ENCODE peak calls at places on chromosomes 12 and 14, in six cellular contexts. D is heart left ventricle, R is A549, I is transverse colon, V is stomach, C is body of pancreas. A is an unnamed sample.

GRCh38 chr12:94193168-94193567 is 44.8 kb downstream of the PLXNC1 start:
- DNase-seq in D (no peak), R (no peak), I (no peak), V (no peak), C (no peak), A (no peak)

GRCh38 chr12:24742378-24742777 is 206.5 kb downstream of the BCAT1 start:
- DNase-seq in D (peak), R (no peak), I (peak), V (no peak), C (peak), A (no peak)

GRCh38 chr12:15276088-15276698 is 46.1 kb upstream of the PTPRO start:
- DNase-seq in D (no peak), R (peak), I (no peak), V (no peak), C (peak), A (peak)

GRCh38 chr12:111777345-111778045 is 10.8 kb downstream of the ALDH2 start:
- DNase-seq in D (no peak), R (peak), I (peak), V (peak), C (peak), A (no peak)

GRCh38 chr12:123278150-123278627 is 6.5 kb upstream of the CDK2AP1 start:
- DNase-seq in D (no peak), R (no peak), I (no peak), V (no peak), C (no peak), A (no peak)

GRCh38 chr12:102685841-102686240 is 205.5 kb upstream of the IGF1 start:
- DNase-seq in D (no peak), R (no peak), I (no peak), V (no peak), C (no peak), A (no peak)

GRCh38 chr12:7444076-7444475 is at the start of gene CD163L1:
- DNase-seq in D (no peak), R (no peak), I (no peak), V (no peak), C (no peak), A (no peak)

GRCh38 chr12:86257173-86257572 is 982 bp upstream of the MGAT4C start:
- DNase-seq in D (no peak), R (no peak), I (no peak), V (no peak), C (no peak), A (no peak)

GRCh38 chr14:91254456-91254855 is 10.0 kb upstream of the GPR68 start:
- DNase-seq in D (no peak), R (no peak), I (no peak), V (no peak), C (no peak), A (no peak)

GRCh38 chr12:61367281-61367785 is 892.9 kb upstream of the USP15 start:
- DNase-seq in D (no peak), R (no peak), I (no peak), V (no peak), C (no peak), A (no peak)

GRCh38 chr12:124525455-124525854 is 42.0 kb downstream of the NCOR2 start:
- DNase-seq in D (no peak), R (no peak), I (no peak), V (no peak), C (peak), A (no peak)

GRCh38 chr14:93522221-93522620 is 91.5 kb downstream of the UNC79 start:
- DNase-seq in D (no peak), R (no peak), I (no peak), V (no peak), C (no peak), A (no peak)

GRCh38 chr12:92973614-92974013 is 44.5 kb upstream of the EEA1 start:
- DNase-seq in D (no peak), R (peak), I (no peak), V (no peak), C (no peak), A (no peak)

GRCh38 chr12:101527682-101528081 is 52.5 kb downstream of the SPIC start:
- DNase-seq in D (peak), R (no peak), I (no peak), V (no peak), C (no peak), A (no peak)

GRCh38 chr12:133105620-133106019 is 24.5 kb downstream of the ZNF891 start:
- DNase-seq in D (no peak), R (peak), I (no peak), V (no peak), C (no peak), A (no peak)

GRCh38 chr14:103090481-103091020 is 4.0 kb upstream of the EXOC3L4 start:
- DNase-seq in D (no peak), R (no peak), I (no peak), V (no peak), C (no peak), A (no peak)

GRCh38 chr14:106455026-106455425 is 928.6 kb downstream of the TMEM121 start:
- DNase-seq in D (no peak), R (no peak), I (no peak), V (no peak), C (no peak), A (no peak)

GRCh38 chr14:44952391-44953110 is 9.2 kb downstream of the KLHL28 start:
- DNase-seq in D (no peak), R (no peak), I (no peak), V (no peak), C (no peak), A (no peak)

GRCh38 chr12:76049575-76050251 is 18.1 kb upstream of the PHLDA1 start:
- DNase-seq in D (no peak), R (no peak), I (no peak), V (no peak), C (no peak), A (no peak)

GRCh38 chr12:122969657-122970056 is 3.4 kb upstream of the ABCB9 start:
- DNase-seq in D (no peak), R (no peak), I (no peak), V (no peak), C (no peak), A (no peak)

GRCh38 chr12:89469361-89469760 is 55.2 kb downstream of the GALNT4 start:
- DNase-seq in D (no peak), R (no peak), I (no peak), V (no peak), C (no peak), A (no peak)

GRCh38 chr12:10190558-10191388 is 11.9 kb downstream of the TMEM52B start:
- DNase-seq in D (peak), R (peak), I (peak), V (peak), C (peak), A (peak)

GRCh38 chr14:102966681-102967505 is 44.4 kb downstream of the AMN start:
- DNase-seq in D (no peak), R (no peak), I (no peak), V (no peak), C (no peak), A (no peak)

GRCh38 chr12:95815635-95816212 is 25.2 kb upstream of the NTN4 start:
- DNase-seq in D (no peak), R (peak), I (no peak), V (no peak), C (no peak), A (no peak)

GRCh38 chr14:41229824-41230223 is 376.9 kb upstream of the LRFN5 start:
- DNase-seq in D (no peak), R (no peak), I (no peak), V (no peak), C (no peak), A (no peak)

GRCh38 chr12:85708775-85709174 is 127.4 kb downstream of the RASSF9 start:
- DNase-seq in D (no peak), R (no peak), I (no peak), V (no peak), C (no peak), A (no peak)

GRCh38 chr14:96204151-96205058 is at the start of gene BDKRB2:
- DNase-seq in D (peak), R (peak), I (peak), V (peak), C (peak), A (peak)
- TF ChIP-seq POLR2A in D (no peak), R (peak), I (peak), V (no peak), C (peak), A (peak)

GRCh38 chr14:57245941-57246340 is 22.8 kb downstream of the EXOC5 start:
- DNase-seq in D (no peak), R (no peak), I (no peak), V (no peak), C (no peak), A (no peak)

GRCh38 chr14:57244103-57244502 is 24.6 kb downstream of the EXOC5 start:
- DNase-seq in D (no peak), R (no peak), I (no peak), V (no peak), C (no peak), A (no peak)

DNA sequence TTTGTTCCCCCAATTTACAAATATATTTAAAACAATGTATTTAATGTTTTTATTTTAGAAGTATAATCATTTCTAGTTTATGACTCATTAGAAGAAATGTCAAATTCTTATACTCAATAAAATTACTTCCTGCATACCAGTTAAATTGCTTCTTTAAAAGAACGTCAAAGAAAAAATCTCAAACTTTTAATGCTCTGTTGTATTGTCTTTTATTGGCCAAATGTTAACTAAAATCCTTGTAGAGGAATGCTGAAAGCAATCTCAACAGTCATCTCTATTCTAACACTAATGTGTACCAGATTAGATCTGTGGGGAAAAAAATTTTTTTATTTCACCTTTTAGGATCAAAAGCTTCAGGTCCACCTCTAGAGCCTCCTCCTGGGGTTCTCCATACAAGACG is 21.4 kb downstream of the EXOC5 start:
- DNase-seq in D (no peak), R (no peak), I (no peak), V (no peak), C (no peak), A (no peak)
- H3K27ac ChIP-seq in D (no peak), R (no peak), I (no peak), V (no peak), C (no peak), A (no peak)

DNA sequence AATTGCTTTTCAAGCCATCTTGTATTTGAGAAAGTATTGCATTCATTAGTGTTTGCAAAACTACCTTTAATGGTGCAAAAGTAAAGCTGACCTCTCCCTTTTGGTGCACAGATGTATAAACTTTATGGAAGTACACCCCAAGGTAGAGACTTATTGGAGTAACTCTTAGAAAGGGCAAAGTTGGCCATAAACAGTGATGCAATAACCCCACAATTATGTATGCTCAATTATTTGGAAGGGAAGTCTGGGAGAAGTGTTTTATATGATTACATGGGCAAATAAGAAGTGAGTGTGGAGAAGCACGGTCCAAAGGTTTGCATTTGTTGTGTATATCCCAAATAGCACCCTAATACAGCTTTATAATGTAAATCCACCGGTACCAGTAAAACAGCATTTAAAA is 70.3 kb downstream of the HMGA2 start:
- DNase-seq in D (no peak), R (no peak), I (no peak), V (no peak), C (no peak), A (no peak)
- TF ChIP-seq POLR2A in D (no peak), R (no peak), I (no peak), V (no peak), C (no peak), A (no peak)

GRCh38 chr12:29797565-29798360 is 14.0 kb upstream of the TMTC1 start:
- DNase-seq in D (no peak), R (no peak), I (no peak), V (no peak), C (no peak), A (no peak)
- H3K27ac ChIP-seq in D (no peak), R (no peak), I (no peak), V (no peak), C (no peak), A (peak)